ENCODE peak calls at places on chromosomes 6 and 20, in four cellular contexts. I is tibial nerve, H is sigmoid colon, K is A549. R is an unnamed sample.

GRCh38 chr6:134667106-134667505 is 282.8 kb downstream of the ALDH8A1 start:
- DNase-seq in I (no peak), H (no peak), K (no peak), R (no peak)

GRCh38 chr6:145749632-145750031 is 14.3 kb upstream of the EPM2A start:
- DNase-seq in I (no peak), H (no peak), K (peak; percentile 49), R (no peak)

GRCh38 chr20:63628246-63628975 is 1.5 kb upstream of the GMEB2 start:
- DNase-seq in I (peak; percentile 49), H (peak; percentile 74), K (peak; percentile 92), R (peak; percentile 82)

GRCh38 chr6:155432293-155432692 is 23.3 kb downstream of the NOX3 start:
- DNase-seq in I (no peak), H (no peak), K (no peak), R (no peak)

GRCh38 chr20:53925651-53926401 is 144.6 kb downstream of the BCAS1 start:
- DNase-seq in I (no peak), H (no peak), K (no peak), R (no peak)

GRCh38 chr6:5619249-5619648 is 357.9 kb downstream of the FARS2 start:
- DNase-seq in I (no peak), H (no peak), K (no peak), R (no peak)

GRCh38 chr20:59568509-59569024 is 35.8 kb upstream of the PHACTR3 start:
- DNase-seq in I (no peak), H (no peak), K (no peak), R (no peak)

GRCh38 chr6:113104546-113105325 is 752.4 kb upstream of the MARCKS start:
- DNase-seq in I (no peak), H (no peak), K (no peak), R (no peak)

GRCh38 chr6:134165827-134166226 is 113.4 kb upstream of the SLC2A12 start:
- DNase-seq in I (no peak), H (no peak), K (no peak), R (no peak)

GRCh38 chr20:13492001-13492480 is 146.7 kb downstream of the TASP1 start:
- DNase-seq in I (peak; percentile 56), H (peak; percentile 67), K (peak; percentile 31), R (no peak)

GRCh38 chr20:36334281-36335075 is 28.3 kb downstream of the DLGAP4 start:
- DNase-seq in I (no peak), H (no peak), K (no peak), R (no peak)

GRCh38 chr6:71822626-71823025 is 63.7 kb upstream of the RIMS1 start:
- DNase-seq in I (no peak), H (no peak), K (no peak), R (no peak)

GRCh38 chr6:151154418-151154817 is 85.3 kb upstream of the AKAP12 start:
- DNase-seq in I (no peak), H (peak; percentile 76), K (peak; percentile 11), R (no peak)

GRCh38 chr20:38271609-38272120 is 11.1 kb upstream of the KIAA1755 start:
- DNase-seq in I (no peak), H (no peak), K (no peak), R (no peak)

GRCh38 chr6:38508894-38509293 is 130.8 kb downstream of the BTBD9 start:
- DNase-seq in I (no peak), H (no peak), K (peak; percentile 36), R (no peak)

GRCh38 chr6:148521158-148521557 is 178.5 kb downstream of the SASH1 start:
- DNase-seq in I (no peak), H (no peak), K (no peak), R (no peak)

GRCh38 chr6:96675617-96676016 is 112.7 kb downstream of the FHL5 start:
- DNase-seq in I (no peak), H (no peak), K (no peak), R (no peak)

GRCh38 chr6:90021701-90022100 is 127.4 kb downstream of the GJA10 start:
- DNase-seq in I (no peak), H (no peak), K (no peak), R (no peak)

GRCh38 chr6:137588472-137588871 is 94.3 kb upstream of the OLIG3 start:
- DNase-seq in I (no peak), H (no peak), K (no peak), R (no peak)

GRCh38 chr6:108168026-108168463 is 2.2 kb downstream of the NR2E1 start:
- DNase-seq in I (no peak), H (no peak), K (no peak), R (no peak)

GRCh38 chr6:112004397-112005341 is 49.2 kb upstream of the CCN6 start:
- DNase-seq in I (peak; percentile 36), H (peak; percentile 81), K (no peak), R (no peak)

GRCh38 chr6:29561618-29562181 is 2.2 kb upstream of the UBD start:
- DNase-seq in I (no peak), H (no peak), K (no peak), R (no peak)

GRCh38 chr6:56668158-56668557 is 25.5 kb upstream of the DST start:
- DNase-seq in I (no peak), H (no peak), K (no peak), R (no peak)

GRCh38 chr6:74969591-74970267 is 236.1 kb downstream of the COL12A1 start:
- DNase-seq in I (no peak), H (no peak), K (no peak), R (no peak)

GRCh38 chr6:32882879-32883250 is 28.9 kb downstream of the PSMB9 start:
- DNase-seq in I (no peak), H (no peak), K (no peak), R (no peak)

GRCh38 chr20:43459022-43459942 is 1.6 kb downstream of the SRSF6 start:
- DNase-seq in I (peak; percentile 24), H (no peak), K (peak; percentile 45), R (no peak)

GRCh38 chr6:134539865-134540323 is 222.0 kb upstream of the SGK1 start:
- DNase-seq in I (no peak), H (no peak), K (no peak), R (no peak)

GRCh38 chr20:7137395-7138151 is 370.1 kb downstream of the BMP2 start:
- DNase-seq in I (no peak), H (no peak), K (no peak), R (no peak)

GRCh38 chr6:30511147-30511546 is 21.8 kb downstream of the HLA-E start:
- DNase-seq in I (no peak), H (no peak), K (no peak), R (no peak)

GRCh38 chr6:37819802-37820712 is 530 bp downstream of the ZFAND3 start:
- DNase-seq in I (peak; percentile 70), H (peak; percentile 82), K (peak; percentile 63), R (peak; percentile 67)

GRCh38 chr20:9392892-9393857 is 121.2 kb upstream of the LAMP5 start:
- DNase-seq in I (peak; percentile 53), H (peak; percentile 82), K (peak; percentile 62), R (peak; percentile 58)

GRCh38 chr20:25059866-25060465 is 2.0 kb upstream of the ACSS1 start:
- DNase-seq in I (no peak), H (peak; percentile 56), K (no peak), R (no peak)

GRCh38 chr6:14055541-14055940 is 62.0 kb upstream of the CD83 start:
- DNase-seq in I (no peak), H (no peak), K (no peak), R (no peak)

GRCh38 chr20:15236812-15237211 is 899.4 kb upstream of the FLRT3 start:
- DNase-seq in I (no peak), H (no peak), K (peak; percentile 74), R (no peak)

GRCh38 chr6:142946181-142946923 is 1.4 kb upstream of the HIVEP2 start:
- DNase-seq in I (peak; percentile 94), H (peak; percentile 100), K (peak; percentile 92), R (peak; percentile 97)
- TF ChIP-seq EP300 in I (peak; percentile 96), H (peak; percentile 50), K (no peak), R (no peak)

GRCh38 chr6:21816231-21816630 is 222.7 kb downstream of the SOX4 start:
- DNase-seq in I (no peak), H (no peak), K (no peak), R (no peak)
- TF ChIP-seq EP300 in I (no peak), H (no peak), K (no peak), R (no peak)

DNA sequence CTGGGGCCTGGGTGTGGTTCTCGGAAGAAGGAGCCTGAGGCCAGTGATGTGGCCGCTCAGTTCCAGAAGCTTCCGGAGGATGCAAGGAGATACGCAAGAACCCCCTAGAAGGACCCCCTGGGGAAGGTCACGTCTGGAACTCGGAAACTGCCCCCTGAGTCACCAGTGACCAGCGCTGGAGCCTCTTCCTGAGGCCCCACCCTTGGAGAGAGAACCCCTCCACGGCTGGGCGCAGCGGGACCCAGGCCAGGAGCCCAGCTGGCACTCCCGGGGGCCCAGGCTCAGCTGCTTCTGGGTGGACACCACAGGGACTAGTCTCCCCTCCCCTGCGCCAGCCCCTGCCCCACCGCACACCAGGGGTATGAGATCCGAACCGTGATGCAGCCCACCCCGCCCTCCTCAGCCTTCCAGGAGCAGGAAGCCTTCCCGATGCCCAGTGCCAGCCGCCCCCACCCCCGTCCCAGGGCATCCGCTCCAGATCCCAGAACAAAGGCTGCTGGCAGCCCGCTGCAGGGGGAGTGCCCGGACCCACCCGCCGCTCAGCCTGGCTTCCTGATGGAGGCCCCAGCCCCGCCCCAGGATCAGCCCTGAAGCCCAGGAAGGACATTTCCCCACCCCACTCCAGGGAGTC is 7.5 kb downstream of the LAMA5 start:
- DNase-seq in I (no peak), H (peak; percentile 75), K (peak; percentile 95), R (no peak)
- TF ChIP-seq EP300 in I (peak; percentile 73), H (no peak), K (peak; percentile 89), R (no peak)

DNA sequence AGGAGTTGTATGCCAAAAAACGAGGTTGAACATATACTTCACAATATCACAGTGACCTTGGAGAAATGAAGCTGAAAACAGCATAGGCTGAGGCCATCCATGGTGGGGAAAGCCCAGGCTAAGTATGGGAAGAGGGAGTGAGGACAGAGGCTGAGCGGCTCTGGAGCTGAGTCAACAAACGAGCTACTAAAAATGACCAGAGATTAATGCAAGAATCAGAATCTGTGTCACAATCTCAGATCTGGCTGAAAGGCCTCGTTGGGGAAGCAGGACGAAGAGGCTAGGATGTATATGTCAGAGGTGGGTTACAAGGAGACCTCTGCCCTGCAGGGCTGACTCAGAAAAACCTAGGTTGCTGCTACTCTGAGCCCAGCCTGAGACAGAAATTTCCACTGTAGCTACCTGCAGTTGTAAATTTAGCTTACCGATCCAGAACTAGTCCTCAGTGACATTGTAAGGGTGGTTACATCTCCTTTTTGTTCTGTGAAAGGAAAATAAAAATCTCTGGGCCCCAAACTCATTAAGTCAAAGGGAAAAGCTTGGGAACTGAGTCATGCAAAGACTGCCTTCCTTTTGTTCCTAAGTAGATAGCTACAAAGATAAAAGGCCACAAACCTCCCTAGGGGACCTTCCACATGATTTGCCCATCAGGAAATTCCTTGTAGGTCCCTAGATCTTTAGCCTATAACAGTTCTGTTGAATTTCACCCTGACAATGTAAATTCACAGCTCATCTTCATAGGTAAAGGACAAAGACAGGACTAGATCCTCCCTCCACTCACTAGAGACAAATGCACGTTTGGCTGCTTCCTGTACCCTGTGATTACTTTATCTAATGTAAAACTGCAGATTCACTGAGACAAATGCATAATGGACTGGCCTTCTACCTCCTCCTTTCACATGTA is 8.5 kb upstream of the TUBB2A start:
- DNase-seq in I (no peak), H (no peak), K (no peak), R (no peak)
- TF ChIP-seq EP300 in I (no peak), H (no peak), K (no peak), R (no peak)

DNA sequence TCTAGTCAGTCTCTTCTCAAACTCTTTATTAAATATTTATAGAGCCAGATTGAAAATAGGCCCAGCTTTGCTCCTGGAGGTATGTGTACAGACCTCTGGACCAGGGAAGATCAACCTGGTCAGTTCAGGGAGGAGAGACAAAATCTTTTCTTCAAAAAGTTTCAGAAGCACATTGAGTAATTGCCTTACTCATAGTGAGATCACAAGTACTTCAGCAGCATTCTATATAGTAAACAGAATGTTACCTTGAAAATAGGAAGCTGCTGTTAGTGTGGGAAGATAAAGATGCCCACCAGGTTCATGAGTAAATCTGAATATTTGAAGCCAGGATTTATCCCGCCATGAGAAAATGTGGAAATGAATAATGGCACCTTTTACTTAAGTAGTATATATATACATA is 665.9 kb upstream of the CITED2 start:
- DNase-seq in I (no peak), H (no peak), K (no peak), R (no peak)
- TF ChIP-seq EP300 in I (no peak), H (no peak), K (no peak), R (no peak)